ENCODE peak calls at places on chromosomes 4 and X, in five cellular contexts. D is activated T-helper 1 cell treated with Interleukin-2 at 50 U/mL for 16 hours; J is pons; X is GM20000; N is stimulated activated CD4-positive, alpha-beta T cell treated with anti-CD3 and anti-CD28 coated beads, Interleukin-15, amount 100 ng/mL, for 1 hour. S is an unnamed sample.

GRCh38 chr4:127124919-127125318 is 507.8 kb upstream of the INTU start:
- DNase-seq in N (no peak), D (no peak), X (no peak), J (peak; percentile 9), S (no peak)

GRCh38 chr4:101367201-101367600 is 19.9 kb upstream of the PPP3CA start:
- DNase-seq in D (no peak), J (no peak), N (no peak), X (no peak), S (no peak)

GRCh38 chr4:1091561-1091995 is 21.8 kb downstream of the RNF212 start:
- DNase-seq in D (no peak), X (no peak), N (no peak), J (no peak), S (no peak)

GRCh38 chrX:33831211-33831610 is 300.9 kb downstream of the FAM47A start:
- DNase-seq in J (no peak), X (no peak), N (no peak), D (no peak), S (no peak)

GRCh38 chrX:45794323-45794994 is 593.8 kb upstream of the DIPK2B start:
- DNase-seq in D (no peak), N (no peak), X (no peak), J (no peak), S (no peak)

GRCh38 chr4:159487284-159487747 is 384.4 kb downstream of the RAPGEF2 start:
- DNase-seq in J (peak; percentile 83), N (no peak), X (peak; percentile 52), D (no peak), S (peak; percentile 65)

GRCh38 chr4:116217781-116218180 is 867.6 kb downstream of the TRAM1L1 start:
- DNase-seq in D (no peak), X (no peak), N (no peak), J (no peak), S (no peak)

GRCh38 chrX:17608898-17609297 is 128.4 kb upstream of the SCML1 start:
- DNase-seq in X (no peak), J (no peak), N (no peak), D (no peak), S (no peak)

GRCh38 chr4:130422255-130422654 is 1326.3 kb downstream of the C4orf33 start:
- DNase-seq in X (no peak), N (no peak), D (no peak), J (no peak), S (no peak)

GRCh38 chr4:183332447-183332846 is 10.2 kb upstream of the CLDN24 start:
- DNase-seq in N (no peak), J (no peak), D (no peak), X (no peak), S (no peak)

GRCh38 chr4:185608223-185608622 is 72.9 kb upstream of the PDLIM3 start:
- DNase-seq in J (no peak), D (no peak), N (no peak), X (no peak), S (no peak)

GRCh38 chr4:121154103-121154515 is 10.0 kb downstream of the TNIP3 start:
- DNase-seq in D (no peak), J (no peak), N (no peak), X (peak; percentile 24), S (no peak)

GRCh38 chrX:24099394-24099793 is 44.6 kb downstream of the EIF2S3 start:
- DNase-seq in N (no peak), D (no peak), X (no peak), J (no peak), S (no peak)

GRCh38 chrX:132737743-132738142 is 220.7 kb downstream of the HS6ST2 start:
- DNase-seq in N (no peak), J (no peak), X (no peak), D (no peak), S (peak; percentile 13)

GRCh38 chrX:10828640-10829039 is 208.3 kb upstream of the MID1 start:
- DNase-seq in N (no peak), X (no peak), J (no peak), D (no peak), S (no peak)

GRCh38 chr4:24892778-24893177 is 20.1 kb downstream of the CCDC149 start:
- DNase-seq in J (no peak), D (no peak), N (no peak), X (no peak), S (no peak)

GRCh38 chr4:18722748-18723191 is 701.2 kb upstream of the LCORL start:
- DNase-seq in D (no peak), X (no peak), N (no peak), J (no peak), S (no peak)

GRCh38 chr4:2259541-2260267 is 2.2 kb downstream of the MXD4 start:
- DNase-seq in D (no peak), J (no peak), N (peak; percentile 1), X (no peak), S (no peak)

GRCh38 chrX:49001521-49002090 is 458 bp downstream of the GRIPAP1 start:
- DNase-seq in D (peak; percentile 19), N (peak; percentile 8), J (peak; percentile 7), X (peak; percentile 34), S (peak; percentile 7)

GRCh38 chr4:26235500-26235899 is 85.3 kb upstream of the RBPJ start:
- DNase-seq in J (peak; percentile 48), X (no peak), N (no peak), D (no peak), S (no peak)

GRCh38 chr4:100936676-100937390 is 410.5 kb downstream of the PPP3CA start:
- DNase-seq in N (no peak), J (peak; percentile 12), D (no peak), X (no peak), S (no peak)

GRCh38 chr4:89992744-89993143 is 98.1 kb downstream of the MMRN1 start:
- DNase-seq in N (no peak), D (no peak), J (no peak), X (no peak), S (no peak)

GRCh38 chr4:4524364-4524763 is 17.5 kb downstream of the STX18 start:
- DNase-seq in D (no peak), N (no peak), J (no peak), X (peak; percentile 73), S (no peak)

GRCh38 chrX:7941390-7942042 is 14.3 kb upstream of the PNPLA4 start:
- DNase-seq in X (no peak), N (no peak), J (peak; percentile 30), D (no peak), S (no peak)

GRCh38 chr4:6898763-6899162 is 10.9 kb upstream of the TBC1D14 start:
- DNase-seq in D (no peak), X (no peak), J (no peak), N (no peak), S (no peak)

GRCh38 chr4:67558493-67558892 is at the start of gene STAP1:
- DNase-seq in N (no peak), D (no peak), J (peak; percentile 6), X (peak; percentile 22), S (no peak)

GRCh38 chr4:3286335-3287175 is 6.3 kb upstream of the RGS12 start:
- DNase-seq in X (peak; percentile 90), D (no peak), J (no peak), N (no peak), S (no peak)

GRCh38 chrX:1011632-1012283 is 200.7 kb downstream of the CRLF2 start:
- DNase-seq in X (no peak), J (no peak), D (no peak), N (no peak), S (no peak)

GRCh38 chrX:10634681-10635161 is 14.3 kb upstream of the MID1 start:
- DNase-seq in J (no peak), D (no peak), X (no peak), N (no peak), S (peak; percentile 81)

GRCh38 chr4:116223059-116223732 is 862.2 kb downstream of the TRAM1L1 start:
- DNase-seq in D (no peak), X (no peak), N (no peak), J (no peak), S (no peak)

GRCh38 chrX:34956915-34957314 is 14.3 kb downstream of the FAM47B start:
- DNase-seq in X (no peak), N (no peak), J (no peak), D (no peak), S (no peak)

GRCh38 chr4:1608196-1608820 is 75.8 kb downstream of the FAM53A start:
- DNase-seq in D (no peak), N (no peak), X (no peak), J (no peak), S (no peak)